ENCODE peak calls at places on chromosome 19, in four cellular contexts. G, C, X and B are unnamed samples.
A peak's percentile ranks its signal among the peaks of the same experiment; 100 is the strongest.

GRCh38 chr19:39223703-39224279 is 19.7 kb upstream of the SYCN start:
- DNase-seq in G (no peak), X (peak; percentile 48), C (no peak), B (peak; percentile 67)

GRCh38 chr19:39672473-39672872 is 16.8 kb downstream of the LGALS16 start:
- DNase-seq in C (no peak), X (no peak), G (no peak), B (no peak)

GRCh38 chr19:10686661-10687517 is 14.3 kb upstream of the QTRT1 start:
- DNase-seq in C (no peak), G (no peak), X (no peak), B (no peak)

GRCh38 chr19:34317311-34317927 is 47.6 kb upstream of the GPI start:
- DNase-seq in G (no peak), X (peak; percentile 45), C (no peak), B (no peak)

GRCh38 chr19:15332311-15332996 is at the start of gene BRD4:
- DNase-seq in G (no peak), X (peak; percentile 92), C (no peak), B (peak; percentile 69)

GRCh38 chr19:42289556-42290041 is 12.3 kb upstream of the PRR19 start:
- DNase-seq in G (no peak), X (no peak), C (no peak), B (no peak)

GRCh38 chr19:48424694-48425219 is 21.0 kb upstream of the GRWD1 start:
- DNase-seq in C (no peak), G (no peak), X (peak; percentile 73), B (no peak)

GRCh38 chr19:48608798-48609263 is 2.3 kb downstream of the SPACA4 start:
- DNase-seq in G (peak; percentile 42), C (no peak), X (peak; percentile 67), B (peak; percentile 63)

GRCh38 chr19:4185413-4186086 is 3.1 kb downstream of the ANKRD24 start:
- DNase-seq in G (no peak), C (no peak), X (no peak), B (no peak)

GRCh38 chr19:49613374-49613773 is 22.4 kb downstream of the PRR12 start:
- DNase-seq in G (no peak), X (no peak), C (no peak), B (no peak)

GRCh38 chr19:44807652-44808462 is 1.0 kb upstream of the BCAM start:
- DNase-seq in C (no peak), X (peak; percentile 78), G (peak; percentile 77), B (peak; percentile 89)

GRCh38 chr19:4597975-4598671 is 38.6 kb upstream of the SEMA6B start:
- DNase-seq in X (peak; percentile 95), C (no peak), G (no peak), B (peak; percentile 88)

GRCh38 chr19:49340069-49340864 is 5.1 kb downstream of the CD37 start:
- DNase-seq in X (peak; percentile 87), G (peak; percentile 78), C (peak; percentile 93), B (peak; percentile 60)

GRCh38 chr19:4233282-4233853 is 4.0 kb downstream of the EBI3 start:
- DNase-seq in X (peak; percentile 65), G (peak; percentile 45), C (no peak), B (peak; percentile 84)

GRCh38 chr19:49556412-49557398 is 23.7 kb downstream of the NOSIP start:
- DNase-seq in C (no peak), G (no peak), X (no peak), B (peak; percentile 82)

GRCh38 chr19:45001087-45001739 is at the start of gene RELB:
- DNase-seq in X (peak; percentile 99), C (peak; percentile 57), G (peak; percentile 73), B (peak; percentile 97)

GRCh38 chr19:10352764-10353671 is 13.6 kb upstream of the ICAM3 start:
- DNase-seq in C (no peak), X (peak; percentile 38), G (no peak), B (peak; percentile 95)

GRCh38 chr19:36152061-36152885 is at the start of gene COX7A1:
- DNase-seq in C (no peak), G (no peak), X (no peak), B (no peak)

GRCh38 chr19:53982611-53983010 is 8.8 kb upstream of the CACNG6 start:
- DNase-seq in C (no peak), G (no peak), X (no peak), B (peak; percentile 62)

GRCh38 chr19:15283141-15283885 is 49.0 kb downstream of the BRD4 start:
- DNase-seq in X (no peak), G (no peak), C (no peak), B (no peak)

GRCh38 chr19:17450264-17451075 is 2.0 kb upstream of the TMEM221 start:
- DNase-seq in X (peak; percentile 45), G (no peak), C (no peak), B (no peak)

GRCh38 chr19:1102407-1103106 is 1.2 kb upstream of the GPX4 start:
- DNase-seq in X (no peak), C (peak; percentile 93), G (peak; percentile 91), B (no peak)

GRCh38 chr19:681638-682037 is 5.4 kb downstream of the FSTL3 start:
- DNase-seq in X (no peak), C (no peak), G (no peak), B (no peak)

GRCh38 chr19:32345261-32346207 is at the start of gene ZNF507:
- DNase-seq in C (no peak), G (peak; percentile 59), X (peak; percentile 95), B (peak; percentile 88)

GRCh38 chr19:32346901-32347300 is 1.5 kb downstream of the ZNF507 start:
- DNase-seq in G (no peak), C (no peak), X (no peak), B (no peak)

GRCh38 chr19:32350492-32350891 is 5.1 kb downstream of the ZNF507 start:
- DNase-seq in X (no peak), G (peak; percentile 84), C (no peak), B (no peak)

GRCh38 chr19:32351807-32352630 is 6.6 kb downstream of the ZNF507 start:
- DNase-seq in X (no peak), G (no peak), C (no peak), B (no peak)

GRCh38 chr19:32349724-32350475 is 4.5 kb downstream of the ZNF507 start:
- DNase-seq in C (no peak), X (no peak), G (no peak), B (no peak)
- TF ChIP-seq ETV6 in C (no peak), X (no peak), G (no peak), B (no peak)

GRCh38 chr19:7509625-7510024 is 6.3 kb upstream of the ZNF358 start:
- DNase-seq in G (no peak), C (no peak), X (no peak), B (peak; percentile 63)

GRCh38 chr19:7505288-7505681 is 10.6 kb upstream of the ZNF358 start:
- DNase-seq in G (no peak), C (no peak), X (no peak), B (peak; percentile 45)

GRCh38 chr19:7506385-7507328 is 9.2 kb upstream of the ZNF358 start:
- DNase-seq in G (peak; percentile 52), C (no peak), X (peak; percentile 89), B (peak; percentile 99)

GRCh38 chr19:7505682-7506384 is 10.1 kb upstream of the ZNF358 start:
- DNase-seq in X (peak; percentile 95), C (no peak), G (no peak), B (peak; percentile 88)

DNA sequence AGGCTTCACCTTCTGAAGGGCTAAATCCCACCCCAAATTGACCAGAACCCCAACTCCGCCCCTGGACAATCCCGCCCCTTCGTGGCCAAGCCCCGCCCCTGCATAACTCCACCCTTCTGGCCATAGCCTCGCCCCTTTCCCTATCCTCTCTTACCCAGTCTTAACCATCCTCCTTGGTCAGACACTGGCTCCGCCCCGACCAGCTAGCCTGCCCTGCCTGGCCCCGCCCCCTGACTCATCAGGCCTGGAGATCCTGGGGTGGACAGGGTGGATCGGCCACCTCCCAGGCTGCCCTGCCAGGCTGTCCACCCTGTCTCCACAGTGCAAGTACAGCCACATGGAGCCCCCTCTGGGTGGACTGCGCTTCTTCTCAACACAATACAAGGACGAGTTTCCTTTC is 8.0 kb upstream of the ZNF358 start:
- DNase-seq in G (peak; percentile 26), C (no peak), X (peak; percentile 94), B (peak; percentile 96)
- TF ChIP-seq ESRRA in G (no peak), C (no peak), X (no peak), B (no peak)

DNA sequence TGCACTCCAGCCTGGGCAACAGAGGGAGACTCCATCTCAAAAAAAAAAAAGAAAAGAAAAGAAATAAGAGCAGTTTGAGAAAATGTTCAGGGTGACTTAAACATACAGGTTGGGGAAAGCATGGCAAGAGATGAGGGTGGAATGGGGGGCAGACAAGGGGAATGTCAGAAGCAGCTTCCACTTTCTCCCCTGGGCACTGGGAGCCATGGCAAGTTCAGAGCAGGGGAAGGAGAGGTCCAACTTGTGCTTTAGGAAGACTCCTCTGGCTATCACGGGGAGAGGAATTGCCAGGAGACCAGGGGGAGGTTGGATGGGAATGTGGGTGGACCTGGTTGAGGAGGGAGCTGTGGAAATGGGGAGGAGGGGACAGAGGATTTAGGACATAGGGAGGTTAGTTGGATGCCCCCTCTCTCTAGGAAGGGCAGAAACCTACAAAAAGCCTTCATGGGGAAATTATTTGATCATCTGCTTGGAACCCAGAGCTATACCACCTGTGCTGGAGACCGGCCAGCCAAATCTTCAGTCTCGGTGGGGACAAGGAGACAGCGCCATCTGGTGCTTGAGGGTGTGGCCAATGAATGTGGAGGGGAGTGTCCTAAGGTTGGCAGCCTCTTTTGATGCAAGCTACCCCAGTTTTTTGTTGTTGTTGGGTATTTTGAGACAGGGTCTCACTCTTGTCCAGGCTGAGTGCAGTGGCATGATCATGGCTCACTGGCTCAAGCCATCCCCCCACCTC is 7.3 kb upstream of the STRN4 start:
- DNase-seq in G (peak; percentile 48), C (no peak), X (peak; percentile 74), B (peak; percentile 77)
- TF ChIP-seq NR2C2 in G (no peak), C (no peak), X (no peak), B (no peak)

DNA sequence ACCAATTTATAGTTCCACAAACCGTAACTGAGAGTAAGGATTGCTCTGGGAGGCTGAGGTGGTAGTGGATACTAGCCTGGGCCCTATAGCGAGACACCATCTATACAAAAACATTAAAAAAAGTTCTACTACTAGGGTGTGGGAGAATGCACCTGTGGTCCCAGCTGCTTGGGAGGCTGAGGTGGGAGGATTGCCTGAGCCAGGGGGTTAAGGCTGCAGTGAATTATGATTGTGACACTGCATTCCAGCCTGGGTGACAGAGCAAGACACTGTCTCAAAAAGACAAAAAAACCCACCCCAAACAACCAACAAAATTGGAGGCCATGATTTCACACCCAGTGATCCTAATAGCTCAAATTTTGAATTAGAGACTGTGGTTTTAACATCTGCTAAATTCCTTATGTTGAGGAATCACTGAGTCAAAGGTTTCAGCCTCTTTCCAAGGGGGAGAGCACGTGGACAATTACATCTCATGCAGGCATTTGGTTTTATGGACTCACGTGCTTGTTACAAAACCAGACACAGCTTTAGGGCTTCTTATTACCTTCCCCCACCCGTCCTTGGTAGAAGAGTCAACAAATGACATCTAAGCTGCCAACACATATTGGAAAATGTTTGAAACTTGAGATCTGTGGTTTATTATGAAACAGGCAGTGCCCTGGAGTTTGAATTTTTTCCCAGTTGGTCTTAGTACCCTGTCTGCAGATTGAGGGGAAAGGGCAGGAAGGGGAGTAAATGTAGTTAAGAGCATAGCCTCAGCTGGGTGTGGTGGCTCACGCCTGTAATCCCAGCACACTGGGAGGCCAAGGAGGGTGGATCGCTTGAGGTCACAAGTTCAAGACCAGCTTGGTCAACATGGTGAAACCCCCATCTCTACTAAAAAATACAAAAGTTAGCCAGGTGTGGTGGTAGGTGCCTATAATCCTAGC is 18.5 kb downstream of the CYP2A6 start:
- DNase-seq in X (no peak), G (peak; percentile 96), C (no peak), B (no peak)
- TF ChIP-seq ETV6 in X (no peak), G (no peak), C (no peak), B (no peak)

GRCh38 chr19:2315818-2316353 is 7.9 kb upstream of the LINGO3 start:
- DNase-seq in C (no peak), X (peak; percentile 66), G (peak; percentile 55), B (peak; percentile 82)
- TF ChIP-seq ESRRA in C (no peak), X (no peak), G (no peak), B (no peak)

GRCh38 chr19:18488838-18489626 is 32.8 kb downstream of the ELL start:
- DNase-seq in X (peak; percentile 65), G (peak; percentile 50), C (no peak), B (peak; percentile 73)
- TF ChIP-seq NR2C2 in X (no peak), G (no peak), C (no peak), B (no peak)